ENCODE peak calls at places on chromosomes 1 and 21, in four cellular contexts. B is colonic mucosa, O is stomach, V is left lung. I is an unnamed sample.

GRCh38 chr1:95518310-95518709 is 284.3 kb downstream of the RWDD3 start:
- DNase-seq in V (no peak), B (no peak), O (no peak), I (no peak)

GRCh38 chr1:160779662-160780397 is 16.1 kb upstream of the LY9 start:
- DNase-seq in O (no peak), B (peak; percentile 38), V (no peak), I (no peak)

GRCh38 chr1:27872802-27873665 is 690 bp downstream of the THEMIS2 start:
- DNase-seq in B (no peak), O (peak; percentile 26), V (peak; percentile 80), I (peak; percentile 28)

GRCh38 chr1:36874271-36875017 is 159.9 kb downstream of the GRIK3 start:
- DNase-seq in V (no peak), B (no peak), O (peak; percentile 17), I (no peak)

GRCh38 chr1:242187816-242188215 is 188.9 kb upstream of the MAP1LC3C start:
- DNase-seq in V (no peak), O (no peak), B (no peak), I (no peak)

GRCh38 chr1:15224903-15225485 is 22.0 kb upstream of the FHAD1 start:
- DNase-seq in V (no peak), O (no peak), B (no peak), I (no peak)

GRCh38 chr1:23600283-23600682 is 41.0 kb upstream of the ID3 start:
- DNase-seq in O (no peak), B (no peak), V (no peak), I (no peak)

GRCh38 chr1:31374511-31375196 is 1.8 kb upstream of the FABP3 start:
- DNase-seq in B (no peak), V (no peak), O (peak; percentile 61), I (no peak)

GRCh38 chr1:10824821-10825540 is 28.5 kb upstream of the CASZ1 start:
- DNase-seq in B (no peak), V (no peak), O (peak; percentile 58), I (no peak)

GRCh38 chr1:25468037-25468436 is 37.3 kb downstream of the MACO1 start:
- DNase-seq in B (no peak), V (no peak), O (no peak), I (no peak)

GRCh38 chr21:38310619-38311018 is 53.8 kb downstream of the KCNJ15 start:
- DNase-seq in V (no peak), O (no peak), B (no peak), I (no peak)

GRCh38 chr1:228017356-228018124 is 10.7 kb downstream of the WNT3A start:
- DNase-seq in B (no peak), V (peak; percentile 54), O (no peak), I (no peak)

GRCh38 chr1:70200065-70200464 is 5.3 kb downstream of the LRRC40 start:
- DNase-seq in B (no peak), O (no peak), V (no peak), I (no peak)
- H3K27ac ChIP-seq in B (no peak overlapping the region), O (no peak overlapping the region), V (no peak overlapping the region), I (no peak overlapping the region)

DNA sequence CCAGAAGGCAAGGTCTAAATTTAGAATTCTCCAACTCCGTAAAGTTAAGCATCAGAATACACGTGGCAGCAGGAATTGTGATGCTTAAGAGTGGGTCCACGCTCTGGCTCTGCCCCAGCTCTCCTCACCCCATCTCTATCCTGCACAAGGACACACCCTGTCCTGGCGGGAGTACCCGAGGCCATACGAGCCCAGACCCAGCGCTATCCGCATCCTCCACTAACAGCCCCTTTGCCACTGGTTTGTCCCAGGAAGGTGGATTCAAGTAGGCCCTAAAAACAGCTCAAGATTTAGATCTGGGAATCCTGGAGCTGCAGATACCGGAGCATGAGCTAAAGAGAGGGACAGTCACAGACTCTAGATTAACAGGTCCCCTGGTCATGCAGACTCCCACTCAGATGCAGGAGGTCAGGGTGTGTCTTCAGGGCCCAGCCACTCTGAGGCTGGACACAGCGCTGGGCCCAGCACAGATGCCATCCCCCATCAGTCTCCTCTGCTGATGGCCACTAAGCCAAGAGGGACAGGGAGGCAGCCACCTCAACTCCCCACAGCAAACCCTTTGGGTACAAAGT is 393.3 kb downstream of the NPHP4 start:
- DNase-seq in B (peak; percentile 3), V (no peak), O (peak; percentile 23), I (no peak)
- TF ChIP-seq CTCF in B (no peak), V (no peak), O (no peak), I (no peak)

GRCh38 chr1:46169811-46170454 is 5.0 kb upstream of the TSPAN1 start:
- DNase-seq in O (no peak), V (no peak), B (no peak), I (no peak)
- H3K27ac ChIP-seq in O (no peak overlapping the region), V (no peak overlapping the region), B (no peak overlapping the region), I (no peak overlapping the region)

GRCh38 chr1:165894591-165894990 is 67.2 kb downstream of the UCK2 start:
- DNase-seq in O (no peak), V (no peak), B (no peak), I (no peak)
- TF ChIP-seq CTCF in O (no peak), V (no peak), B (no peak), I (no peak)

DNA sequence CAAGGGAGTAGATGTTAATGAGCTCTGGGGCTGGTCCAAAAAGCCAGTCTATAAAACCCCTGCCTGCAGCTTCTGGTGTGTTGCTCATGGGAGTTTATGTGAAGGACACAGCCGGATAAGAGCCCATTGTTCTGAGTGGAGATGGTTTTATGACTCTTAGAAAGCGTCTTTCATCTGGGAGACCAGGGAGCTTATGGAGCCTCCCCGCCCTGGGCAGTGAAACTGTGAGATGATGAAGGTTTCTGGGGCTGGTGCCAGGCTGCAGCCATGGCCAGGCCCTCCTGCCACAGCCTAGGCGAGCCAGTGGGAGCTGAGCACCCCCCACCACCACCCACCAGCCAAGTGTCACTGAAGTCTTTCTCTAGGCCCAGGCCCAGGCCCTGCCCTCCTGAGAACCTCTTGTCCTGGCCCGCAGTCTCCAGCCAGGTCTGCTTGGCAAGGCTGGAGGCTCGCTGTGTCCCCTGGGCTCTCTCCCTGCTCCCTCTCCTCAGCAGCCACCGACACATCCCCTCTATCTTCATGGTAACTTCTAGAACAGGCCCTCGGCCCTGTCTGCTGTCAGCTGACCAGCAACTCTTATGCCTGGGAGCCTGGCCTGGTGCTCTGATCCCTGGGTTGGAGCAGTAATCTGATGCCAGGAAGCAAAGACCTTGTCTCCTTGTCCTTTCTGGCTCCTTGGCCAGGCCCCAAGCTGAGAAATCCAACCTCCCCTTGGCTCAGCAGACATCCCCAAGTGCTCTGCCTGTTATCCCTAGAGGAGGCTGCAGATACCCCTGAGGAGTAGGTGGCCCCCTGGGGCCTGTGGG is 7.6 kb upstream of the ARHGEF10L start:
- DNase-seq in O (peak; percentile 62), B (peak; percentile 90), V (no peak), I (no peak)
- H3K27ac ChIP-seq in O (no peak overlapping the region), B (peak overlapping the region; percentile 86), V (peak overlapping the region; percentile 59), I (no peak overlapping the region)

I was measured in CD4-positive, alpha-beta T cell.